ENCODE peak calls at places on chromosomes 7 and 10, in five cellular contexts. K, Y, W, Z and C are unnamed samples.

GRCh38 chr7:44187636-44188416 is 1.4 kb downstream of the GCK start:
- DNase-seq in K (no peak), Z (no peak), Y (no peak), W (no peak), C (no peak)

GRCh38 chr7:151137076-151137611 is 30.4 kb downstream of the GBX1 start:
- DNase-seq in Z (no peak), W (no peak), K (peak; percentile 25), Y (no peak), C (no peak)

GRCh38 chr7:121302214-121302745 is 26.5 kb upstream of the WNT16 start:
- DNase-seq in Z (peak; percentile 75), W (no peak), Y (no peak), K (no peak), C (no peak)

GRCh38 chr7:55381187-55381586 is 16.1 kb downstream of the LANCL2 start:
- DNase-seq in W (no peak), K (no peak), Y (no peak), Z (no peak), C (no peak)

GRCh38 chr7:95630702-95631458 is 34.6 kb upstream of the PDK4 start:
- DNase-seq in Y (no peak), Z (peak; percentile 65), W (no peak), K (no peak), C (no peak)

GRCh38 chr10:35006836-35007235 is 83.3 kb downstream of the CUL2 start:
- DNase-seq in Z (peak; percentile 89), Y (no peak), W (no peak), K (no peak), C (no peak)

GRCh38 chr7:40231796-40232195 is 97.0 kb downstream of the SUGCT start:
- DNase-seq in K (no peak), W (no peak), Z (peak; percentile 16), Y (no peak), C (peak; percentile 58)

GRCh38 chr10:61262486-61263261 is 190.5 kb downstream of the TMEM26 start:
- DNase-seq in W (no peak), K (no peak), Y (no peak), Z (peak; percentile 62), C (no peak)

GRCh38 chr10:48938281-48938680 is 1.4 kb downstream of the LRRC18 start:
- DNase-seq in Z (no peak), K (no peak), W (no peak), Y (no peak), C (no peak)

GRCh38 chr10:59970396-59971368 is 64.3 kb upstream of the CCDC6 start:
- DNase-seq in K (peak; percentile 29), Z (no peak), W (no peak), Y (no peak), C (no peak)

GRCh38 chr10:112955736-112956421 is 5.8 kb downstream of the TCF7L2 start:
- DNase-seq in Z (peak; percentile 65), Y (no peak), K (no peak), W (no peak), C (no peak)

GRCh38 chr10:65708057-65708456 is 1217.8 kb upstream of the LRRTM3 start:
- DNase-seq in Y (no peak), K (no peak), Z (no peak), W (no peak), C (no peak)